ENCODE peak calls at places on chromosome 1, in four cellular contexts. L, K, X and U are unnamed samples.

GRCh38 chr1:201414051-201414738 is 7.3 kb downstream of the TNNI1 start:
- DNase-seq in K (no peak), L (no peak), X (no peak), U (no peak)

GRCh38 chr1:61337981-61338848 is 255.9 kb downstream of the NFIA start:
- DNase-seq in K (peak; percentile 76), L (peak; percentile 47), X (no peak), U (peak; percentile 91)

GRCh38 chr1:938088-938683 is 14.5 kb downstream of the SAMD11 start:
- DNase-seq in K (no peak), L (no peak), X (no peak), U (no peak)

GRCh38 chr1:97013904-97014303 is 292.3 kb downstream of the PTBP2 start:
- DNase-seq in L (no peak), X (no peak), K (no peak), U (no peak)

GRCh38 chr1:184028854-184029623 is 8.5 kb downstream of the COLGALT2 start:
- DNase-seq in X (no peak), K (no peak), L (no peak), U (no peak)

GRCh38 chr1:6223617-6224016 is 12.1 kb downstream of the ICMT start:
- DNase-seq in L (no peak), K (no peak), X (no peak), U (no peak)

GRCh38 chr1:201493757-201494617 is 12.9 kb downstream of the CSRP1 start:
- DNase-seq in L (no peak), K (no peak), X (no peak), U (no peak)

GRCh38 chr1:95650631-95651030 is 416.6 kb downstream of the RWDD3 start:
- DNase-seq in K (no peak), X (no peak), L (no peak), U (no peak)

GRCh38 chr1:203593723-203594122 is 32.9 kb upstream of the ATP2B4 start:
- DNase-seq in K (no peak), L (no peak), X (peak; percentile 53), U (no peak)

GRCh38 chr1:153122831-153123421 is 9.6 kb upstream of the SPRR2F start:
- DNase-seq in L (no peak), X (no peak), K (no peak), U (no peak)

GRCh38 chr1:36350659-36351171 is 27.3 kb upstream of the EVA1B start:
- DNase-seq in L (no peak), K (peak; percentile 80), X (no peak), U (peak; percentile 85)

GRCh38 chr1:7526196-7526866 is 244.8 kb upstream of the VAMP3 start:
- DNase-seq in K (no peak), X (no peak), L (no peak), U (no peak)

GRCh38 chr1:200965111-200965510 is 58.4 kb downstream of the KIF21B start:
- DNase-seq in L (no peak), K (peak; percentile 30), X (no peak), U (no peak)

GRCh38 chr1:234987415-234988159 is 141.1 kb downstream of the TOMM20 start:
- DNase-seq in X (peak; percentile 42), L (peak; percentile 85), K (no peak), U (peak; percentile 97)

DNA sequence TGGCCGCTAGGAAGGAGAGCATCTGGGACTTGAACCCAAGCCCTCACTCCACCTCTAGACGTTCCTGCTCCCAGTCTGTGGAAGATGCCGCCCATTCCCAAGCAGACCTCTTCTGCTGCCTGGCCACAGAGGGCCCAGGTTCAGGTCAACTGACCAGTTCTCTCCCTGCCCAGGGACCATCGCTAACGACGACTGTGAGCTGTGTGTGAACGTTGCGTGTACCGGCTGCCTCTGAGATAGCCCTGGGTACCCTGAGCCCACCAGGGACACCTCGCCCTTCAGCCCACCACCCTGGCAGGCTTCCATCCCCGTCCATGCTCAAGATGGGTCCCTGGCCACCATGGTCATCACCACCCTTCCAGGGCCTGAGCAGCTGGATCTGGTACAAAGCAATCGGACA is 2.2 kb downstream of the GUCA2B start:
- DNase-seq in L (no peak), K (peak; percentile 46), X (no peak), U (no peak)
- TF ChIP-seq CTCF in L (no peak), K (no peak), X (no peak), U (no peak)

DNA sequence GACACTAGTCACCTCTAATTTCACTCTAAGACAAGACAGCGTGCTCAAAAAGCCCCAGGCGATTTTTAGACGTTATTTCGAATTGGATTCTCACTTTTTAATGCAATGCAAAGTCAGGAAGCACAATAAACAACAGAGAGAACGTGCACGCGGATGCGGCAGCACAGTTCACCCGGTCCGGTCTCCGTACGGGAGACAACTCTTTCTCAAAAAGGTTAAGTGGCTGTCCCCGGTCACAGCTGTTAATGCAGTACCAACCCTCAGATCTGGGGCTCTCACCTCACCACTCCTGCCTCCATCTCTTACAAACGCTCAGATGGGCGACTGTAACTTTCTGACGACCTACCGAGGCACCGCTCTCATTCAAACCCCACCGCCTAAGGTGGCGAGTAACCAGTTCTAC is 1.2 kb downstream of the HP1BP3 start:
- DNase-seq in L (no peak), K (no peak), X (peak; percentile 63), U (no peak)
- H3K27ac ChIP-seq in L (peak overlapping the region; percentile 99), K (peak overlapping the region; percentile 97), X (peak overlapping the region; percentile 82), U (peak overlapping the region; percentile 100)

DNA sequence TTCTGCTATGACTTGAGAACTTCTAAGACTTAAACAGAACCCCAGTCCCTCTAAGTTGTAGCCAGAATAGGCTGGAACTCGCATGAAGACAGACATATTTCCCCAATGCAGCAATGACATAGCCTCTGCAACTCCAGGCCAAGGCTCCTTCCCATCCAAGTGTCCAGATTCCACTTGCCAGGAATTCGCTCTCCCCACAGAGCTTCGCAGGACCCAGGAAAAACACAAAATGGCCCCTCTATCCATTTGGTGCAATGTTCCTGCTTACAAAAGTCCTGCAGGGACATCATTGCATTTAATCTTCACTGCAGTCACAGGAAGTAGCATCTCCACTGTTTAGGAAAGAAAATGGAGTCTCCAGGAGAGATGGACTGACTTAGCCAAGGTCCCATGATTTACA is 147.5 kb upstream of the KLHDC7A start:
- DNase-seq in L (no peak), K (no peak), X (no peak), U (no peak)
- H3K4me3 ChIP-seq in L (no peak overlapping the region), K (no peak overlapping the region), X (no peak overlapping the region), U (no peak overlapping the region)

GRCh38 chr1:193190096-193190744 is 3.8 kb upstream of the B3GALT2 start:
- DNase-seq in L (no peak), X (no peak), K (no peak), U (no peak)
- TF ChIP-seq CTCF in L (peak; percentile 28), X (no peak), K (peak; percentile 42), U (no peak)

GRCh38 chr1:51986718-51987117 is 3.8 kb downstream of the RAB3B start:
- DNase-seq in L (no peak), K (no peak), X (no peak), U (no peak)
- H3K27ac ChIP-seq in L (no peak overlapping the region), K (no peak overlapping the region), X (no peak overlapping the region), U (no peak overlapping the region)

DNA sequence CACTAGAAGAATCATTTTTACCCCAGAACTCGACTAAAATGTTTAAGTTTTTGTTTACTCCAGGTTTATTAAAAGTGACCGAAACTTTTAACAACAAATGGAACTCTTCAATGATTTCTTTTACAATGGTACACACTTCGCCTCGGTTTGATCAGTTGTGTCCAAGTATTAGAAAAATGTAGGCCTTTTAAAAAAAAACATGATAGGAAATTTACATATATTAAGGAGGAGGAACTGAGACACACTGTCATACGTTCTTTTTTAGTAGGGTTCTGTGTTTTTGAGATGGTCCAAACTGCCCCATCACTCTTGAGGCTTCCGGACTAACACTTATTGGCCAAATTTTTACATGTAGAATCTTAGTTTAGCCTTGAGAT is 1.3 kb downstream of the PRDM2 start:
- DNase-seq in L (no peak), K (no peak), X (peak; percentile 71), U (no peak)
- H3K4me3 ChIP-seq in L (peak overlapping the region; percentile 90), K (peak overlapping the region; percentile 81), X (peak overlapping the region; percentile 84), U (peak overlapping the region; percentile 75)

DNA sequence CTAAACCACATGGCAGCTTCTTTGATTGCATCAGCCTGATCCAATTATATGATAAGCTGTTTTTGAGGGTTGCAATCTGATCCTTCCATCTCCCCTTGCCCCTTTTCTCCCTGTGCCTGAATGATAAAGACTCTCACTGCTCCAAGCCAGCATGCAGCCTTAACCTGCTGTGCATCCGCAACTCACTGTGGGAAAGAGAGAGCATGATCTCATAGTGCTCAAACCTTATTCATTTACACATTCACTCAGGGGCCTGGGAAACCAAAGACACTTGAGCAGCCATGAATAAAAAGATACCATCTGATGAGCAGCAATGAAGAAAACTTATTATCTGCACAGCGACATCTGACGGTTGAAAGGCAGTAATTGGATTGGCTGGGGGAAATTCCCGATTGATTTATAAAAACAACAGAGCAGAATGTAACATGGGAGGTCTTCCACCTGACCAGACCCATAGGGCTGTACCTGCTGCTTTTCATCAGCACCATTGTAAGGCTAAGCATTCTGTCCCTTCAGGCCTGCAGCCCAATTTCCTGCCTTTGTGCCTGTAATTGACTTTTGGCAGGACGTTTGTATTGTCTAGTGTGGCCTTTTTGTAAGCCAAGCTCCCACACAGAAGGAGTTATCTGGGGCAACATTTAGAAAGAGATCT is 62.5 kb downstream of the KIAA0040 start:
- DNase-seq in X (peak; percentile 27), K (no peak), L (no peak), U (no peak)
- TF ChIP-seq CTCF in X (no peak), K (no peak), L (no peak), U (no peak)